ENCODE peak calls at places on chromosome 11, in eight cellular contexts. Q, V, P, K, S, E, O and B are unnamed samples.

GRCh38 chr11:45091563-45092392 is 54.7 kb upstream of the PRDM11 start:
- DNase-seq in Q (no peak), P (no peak), O (no peak), S (peak), V (peak), K (no peak), E (peak), B (peak)

GRCh38 chr11:73322111-73322985 is 14.3 kb downstream of the ARHGEF17 start:
- DNase-seq in E (no peak), O (no peak), S (peak), P (no peak), K (no peak), V (peak), Q (peak), B (no peak)

GRCh38 chr11:16097543-16097942 is 258.8 kb downstream of the SOX6 start:
- DNase-seq in V (no peak), Q (no peak), E (no peak), S (no peak), K (no peak), P (peak), O (no peak), B (no peak)

GRCh38 chr11:34840736-34841386 is 75.3 kb downstream of the APIP start:
- DNase-seq in O (peak), Q (peak), K (no peak), V (no peak), P (no peak), E (no peak), S (no peak), B (no peak)

GRCh38 chr11:4511846-4512245 is 29.4 kb downstream of the OR52K1 start:
- DNase-seq in P (no peak), S (no peak), O (peak), E (no peak), K (peak), Q (no peak), V (no peak), B (no peak)

GRCh38 chr11:85826096-85826855 is 15.3 kb upstream of the SYTL2 start:
- DNase-seq in O (peak), Q (peak), P (no peak), V (peak), K (no peak), E (peak), S (no peak), B (peak)

GRCh38 chr11:67275606-67276409 is 9.5 kb downstream of the GRK2 start:
- DNase-seq in O (no peak), S (peak), K (no peak), V (no peak), P (peak), Q (no peak), E (no peak), B (no peak)

GRCh38 chr11:69962152-69962551 is 116.0 kb upstream of the ANO1 start:
- DNase-seq in K (no peak), E (no peak), O (no peak), P (no peak), V (peak), Q (peak), S (no peak), B (no peak)

GRCh38 chr11:121538054-121538453 is 85.3 kb upstream of the SORL1-AS1 start:
- DNase-seq in Q (no peak), P (no peak), K (no peak), O (no peak), V (no peak), E (no peak), S (no peak), B (no peak)

GRCh38 chr11:6745018-6745417 is 26.8 kb downstream of the OR2AG2 start:
- DNase-seq in Q (no peak), P (no peak), S (no peak), V (no peak), O (no peak), E (no peak), K (no peak), B (no peak)

GRCh38 chr11:6746086-6746618 is 25.6 kb downstream of the OR2AG2 start:
- DNase-seq in V (no peak), K (no peak), Q (no peak), S (no peak), O (no peak), E (no peak), P (no peak), B (no peak)

GRCh38 chr11:6747097-6747662 is 24.6 kb downstream of the OR2AG2 start:
- DNase-seq in S (no peak), O (no peak), V (no peak), P (no peak), E (no peak), Q (no peak), K (no peak), B (no peak)

GRCh38 chr11:6745465-6746015 is 26.2 kb downstream of the OR2AG2 start:
- DNase-seq in O (no peak), Q (no peak), E (no peak), K (no peak), S (no peak), V (no peak), P (no peak), B (no peak)

GRCh38 chr11:6746626-6747025 is 25.1 kb downstream of the OR2AG2 start:
- DNase-seq in P (no peak), K (no peak), V (no peak), O (no peak), S (no peak), E (no peak), Q (no peak), B (no peak)
- H3K4me3 ChIP-seq in P (no peak), K (no peak), V (no peak), O (no peak), S (peak), E (no peak), Q (no peak), B (no peak)

GRCh38 chr11:46628961-46629360 is 11.6 kb downstream of the ATG13 start:
- DNase-seq in S (no peak), V (no peak), P (no peak), O (no peak), Q (no peak), K (no peak), E (peak), B (no peak)

GRCh38 chr11:46633291-46634217 is 16.2 kb downstream of the ATG13 start:
- DNase-seq in K (no peak), O (no peak), E (no peak), V (no peak), P (no peak), S (no peak), Q (no peak), B (no peak)

GRCh38 chr11:46632502-46632901 is 15.1 kb downstream of the ATG13 start:
- DNase-seq in K (no peak), P (no peak), V (no peak), E (no peak), S (no peak), Q (no peak), O (no peak), B (no peak)

GRCh38 chr11:46630237-46630636 is 12.9 kb downstream of the ATG13 start:
- DNase-seq in S (no peak), K (no peak), O (no peak), E (no peak), V (no peak), P (no peak), Q (no peak), B (no peak)

DNA sequence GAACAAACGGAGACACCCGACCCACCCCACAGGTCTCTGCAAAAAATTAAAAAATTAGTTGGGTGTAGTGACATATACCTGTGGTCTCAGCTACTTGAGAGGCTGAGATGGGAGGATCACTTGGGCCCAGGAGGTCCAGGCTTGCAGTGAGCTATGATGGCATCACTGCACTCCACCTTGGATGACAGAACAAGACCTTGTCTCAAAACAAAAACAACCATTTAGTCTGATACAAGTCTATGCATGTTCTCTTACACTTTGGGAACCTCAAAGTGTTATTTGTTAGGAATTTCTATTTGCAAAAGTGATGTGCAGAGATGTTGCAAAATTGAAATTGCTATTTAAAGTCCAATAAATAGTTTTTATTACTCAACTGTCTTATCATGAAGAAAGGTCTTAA is 14.3 kb downstream of the ATG13 start:
- DNase-seq in S (no peak), Q (no peak), K (no peak), V (no peak), O (no peak), P (no peak), E (no peak), B (no peak)
- H3K4me3 ChIP-seq in S (no peak), Q (no peak), K (no peak), V (no peak), O (no peak), P (no peak), E (no peak), B (no peak)

GRCh38 chr11:116986521-116987105 is 111.6 kb downstream of the SIK3 start:
- DNase-seq in K (no peak), S (no peak), P (no peak), Q (peak), O (no peak), E (no peak), V (peak), B (peak)
- H3K4me3 ChIP-seq in K (no peak), S (no peak), P (no peak), Q (no peak), O (no peak), E (no peak), V (peak), B (no peak)

GRCh38 chr11:57644748-57645715 is 4.7 kb downstream of the YPEL4 start:
- DNase-seq in K (peak), P (no peak), S (peak), V (peak), Q (peak), E (peak), O (peak), B (peak)
- H3K4me3 ChIP-seq in K (no peak), P (no peak), S (no peak), V (no peak), Q (no peak), E (no peak), O (no peak), B (no peak)